ENCODE peak calls at places on chromosomes 5 and 9, in six cellular contexts. S is tibial nerve, O is lower leg skin, H is NB4, D is epithelial cell of esophagus, J is fibroblast of pulmonary artery. B is an unnamed sample.

GRCh38 chr5:55800924-55801323 is 50.2 kb upstream of the IL31RA start:
- DNase-seq in D (no peak), H (no peak), J (no peak), O (no peak), S (no peak), B (no peak)

GRCh38 chr5:133253661-133254060 is 201.8 kb downstream of the HSPA4 start:
- DNase-seq in D (no peak), J (no peak), S (no peak), O (no peak), H (no peak), B (no peak)

GRCh38 chr5:142013734-142014495 is 1.1 kb upstream of the GNPDA1 start:
- DNase-seq in O (peak), J (peak), D (peak), H (no peak), S (peak), B (peak)

GRCh38 chr5:129909225-129909624 is 5.0 kb downstream of the CHSY3 start:
- DNase-seq in J (no peak), H (no peak), S (no peak), O (no peak), D (no peak), B (no peak)

GRCh38 chr5:126995689-126996088 is 34.7 kb downstream of the MARCHF3 start:
- DNase-seq in O (no peak), D (no peak), J (no peak), S (no peak), H (no peak), B (no peak)

GRCh38 chr9:107213561-107214028 is 69.5 kb upstream of the RAD23B start:
- DNase-seq in D (peak), J (peak), H (peak), S (no peak), O (no peak), B (peak)

GRCh38 chr9:23598994-23599393 is 227.0 kb downstream of the ELAVL2 start:
- DNase-seq in O (no peak), S (no peak), J (no peak), D (peak), H (no peak), B (no peak)

GRCh38 chr9:93673271-93673843 is 97.0 kb downstream of the PHF2 start:
- DNase-seq in D (no peak), S (no peak), J (peak), H (no peak), O (peak), B (peak)

DNA sequence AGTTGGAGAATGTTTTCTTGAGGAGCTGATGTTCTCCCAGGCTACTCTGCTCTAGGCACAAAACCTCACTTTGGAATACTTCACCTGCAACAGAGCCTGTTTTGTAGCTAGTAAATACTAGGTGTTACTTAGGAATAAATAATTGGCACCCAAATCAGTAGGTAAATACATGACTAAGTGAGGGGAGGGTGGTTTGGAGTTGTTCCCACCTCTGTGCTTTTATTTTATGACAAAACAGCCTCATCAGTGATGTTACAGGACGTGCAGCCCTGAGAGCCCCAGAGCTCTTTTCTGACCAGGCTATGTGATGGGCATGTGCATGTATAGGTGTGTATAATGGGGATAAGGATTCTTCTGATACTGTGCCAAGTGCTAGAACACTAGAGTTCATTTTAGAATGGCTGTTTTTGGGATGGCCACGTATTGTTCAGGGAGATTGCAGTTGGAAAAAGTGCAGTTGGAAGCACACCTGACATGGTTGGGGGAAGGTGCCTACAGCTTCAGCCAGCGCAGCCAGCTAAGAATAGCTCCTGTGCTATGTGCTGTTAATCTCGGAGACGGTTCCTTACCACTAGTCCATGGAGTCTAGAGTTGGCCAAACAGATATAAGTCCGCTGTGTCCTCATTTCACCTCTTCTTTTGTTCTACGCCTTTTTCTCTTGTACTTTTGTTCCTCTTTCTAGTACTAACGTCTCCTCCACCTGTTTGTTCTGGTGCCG is 284.8 kb downstream of the FANCC start:
- DNase-seq in J (no peak), H (no peak), S (no peak), O (no peak), D (no peak), B (no peak)
- H3K4me3 ChIP-seq in J (no peak), H (no peak), S (no peak), O (no peak), D (no peak), B (no peak)

GRCh38 chr9:127746959-127747569 is 12.0 kb upstream of the TOR2A start:
- DNase-seq in O (no peak), S (no peak), H (no peak), J (no peak), D (no peak), B (no peak)
- TF ChIP-seq CTCF in O (no peak), S (no peak), H (no peak), J (no peak), D (no peak), B (no peak)

DNA sequence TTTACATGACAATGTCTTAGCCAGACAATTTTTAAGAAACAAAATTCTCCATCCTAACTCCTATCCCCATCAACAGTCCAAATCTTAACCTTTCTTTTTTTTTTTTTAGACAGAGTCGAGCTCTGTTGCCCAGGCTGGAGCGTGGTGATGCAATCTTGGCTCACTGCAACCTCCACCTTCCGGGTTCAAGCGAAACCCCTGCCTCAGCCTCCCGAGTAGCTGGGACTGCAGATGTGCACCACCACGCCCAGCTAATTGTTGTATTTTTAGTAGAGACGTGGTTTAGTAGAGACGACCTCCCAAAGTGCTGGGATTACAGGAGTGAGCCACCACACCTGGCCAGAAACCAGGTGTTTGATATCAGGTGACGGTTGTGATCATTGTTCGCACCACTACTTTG is 10.2 kb downstream of the ABL1 start:
- DNase-seq in S (no peak), D (no peak), O (no peak), J (peak), H (no peak), B (no peak)
- H3K4me3 ChIP-seq in S (no peak), D (no peak), O (no peak), J (peak), H (no peak), B (no peak)

GRCh38 chr5:74767579-74767913 is 497 bp downstream of the NSA2 start:
- DNase-seq in H (peak), D (peak), J (peak), O (no peak), S (no peak), B (peak)

GRCh38 chr5:74765929-74766328 is 988 bp downstream of the GFM2 start:
- DNase-seq in O (no peak), D (no peak), S (no peak), J (no peak), H (no peak), B (no peak)

GRCh38 chr5:74765201-74765600 is 1.7 kb downstream of the GFM2 start:
- DNase-seq in D (peak), S (no peak), O (no peak), H (no peak), J (peak), B (peak)

GRCh38 chr5:74766887-74767578 is at the start of the genes GFM2 and NSA2:
- DNase-seq in O (peak), H (peak), D (peak), S (peak), J (peak), B (peak)

DNA sequence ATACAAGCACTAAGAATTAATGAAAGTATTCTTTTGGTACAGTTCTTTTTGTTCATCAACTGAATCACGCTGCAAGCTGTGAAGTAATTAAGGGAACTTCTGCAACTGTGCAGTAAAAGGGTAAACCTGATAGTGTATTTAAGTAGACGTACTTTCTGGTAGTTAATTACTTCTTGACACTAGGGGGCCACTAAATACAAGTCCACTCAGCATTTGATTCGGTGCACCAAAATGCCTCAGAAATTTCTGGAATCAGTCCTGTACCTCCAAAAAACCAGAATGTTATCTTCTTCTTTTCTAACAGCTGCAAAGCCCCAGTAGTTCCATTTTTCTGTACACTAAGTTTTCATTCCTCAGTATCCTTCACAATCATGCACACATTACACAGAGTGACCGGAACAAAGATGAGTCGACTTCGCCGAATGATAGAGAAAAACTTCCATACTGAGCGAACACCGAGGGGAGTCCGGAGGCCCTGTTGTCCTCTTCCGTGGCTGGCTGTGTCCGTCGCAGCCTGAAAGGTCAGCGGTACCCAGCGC is 500 bp downstream of the GFM2 start:
- DNase-seq in S (peak), O (no peak), J (peak), D (peak), H (peak), B (peak)
- TF ChIP-seq CTCF in S (peak), O (no peak), J (peak), D (peak), H (peak), B (peak)

DNA sequence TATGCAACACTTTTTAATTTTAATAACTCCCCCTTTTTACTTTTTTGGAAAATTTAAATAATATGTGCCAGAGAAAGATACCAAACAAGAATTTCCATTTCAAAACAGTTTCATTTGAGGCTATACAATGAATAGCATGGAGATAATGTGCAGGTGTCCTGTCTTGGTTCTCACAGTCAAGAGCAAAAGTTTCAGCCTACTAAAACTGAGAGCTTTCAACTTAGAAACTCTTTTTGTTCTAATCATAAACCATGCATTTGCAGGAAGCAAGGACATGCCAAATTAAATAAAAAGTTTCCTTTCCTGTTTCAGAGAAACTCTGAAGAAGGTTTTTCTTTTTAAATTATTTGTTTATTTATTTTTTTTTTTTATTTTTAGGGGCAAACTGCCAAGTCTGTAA is 1165.6 kb upstream of the SEMA6A start:
- DNase-seq in O (no peak), H (no peak), S (no peak), J (no peak), D (no peak), B (no peak)
- H3K4me3 ChIP-seq in O (no peak), H (no peak), S (no peak), J (no peak), D (no peak), B (no peak)

GRCh38 chr5:168046163-168046562 is 245.3 kb upstream of the WWC1 start:
- DNase-seq in D (no peak), O (no peak), J (no peak), S (no peak), H (no peak), B (no peak)

GRCh38 chr5:168047043-168047668 is 244.3 kb upstream of the WWC1 start:
- DNase-seq in D (peak), H (peak), J (peak), S (no peak), O (no peak), B (peak)

GRCh38 chr5:168047669-168048111 is 243.8 kb upstream of the WWC1 start:
- DNase-seq in J (no peak), O (no peak), D (no peak), H (peak), S (no peak), B (no peak)

DNA sequence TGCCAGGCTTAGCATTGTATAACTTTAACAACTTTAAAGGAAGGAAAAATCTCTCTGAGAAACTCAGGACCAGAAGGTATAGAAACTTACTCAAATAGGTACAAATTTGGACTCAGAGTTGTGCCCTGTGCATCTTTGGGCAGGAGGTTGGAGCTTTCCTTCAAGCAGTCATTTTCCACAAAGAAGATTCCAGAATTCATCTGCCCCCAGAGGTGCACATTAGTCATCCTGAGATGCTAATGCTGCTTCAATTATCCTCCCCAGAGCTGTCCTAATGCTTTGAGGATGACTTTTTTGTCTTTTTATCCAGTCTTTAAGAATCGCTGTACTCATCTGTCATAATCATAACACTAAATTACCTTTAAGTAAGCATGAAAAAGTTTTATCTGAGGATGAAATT is 243.0 kb upstream of the WWC1 start:
- DNase-seq in O (no peak), S (no peak), D (no peak), H (no peak), J (no peak), B (no peak)
- TF ChIP-seq CTCF in O (no peak), S (no peak), D (no peak), H (no peak), J (no peak), B (no peak)

B was measured in AG10803.